ENCODE peak calls at places on chromosomes 11 and 22, in seven cellular contexts. J is cardiac fibroblast, T is osteocyte, K is right lobe of liver, A is HCT116, B is H9, E is pancreas. X is an unnamed sample.

GRCh38 chr11:132858203-132858602 is 674.1 kb downstream of the OPCML start:
- DNase-seq in J (peak), T (no peak), K (no peak), A (no peak), B (peak), E (no peak), X (peak)

GRCh38 chr11:60950933-60951610 is 904 bp downstream of the SLC15A3 start:
- DNase-seq in J (no peak), T (no peak), K (no peak), A (no peak), B (peak), E (no peak), X (no peak)

GRCh38 chr11:126357055-126357962 is 1.8 kb downstream of the ST3GAL4 start:
- DNase-seq in J (no peak), T (no peak), K (peak), A (no peak), B (no peak), E (no peak), X (no peak)

GRCh38 chr11:27290261-27290660 is 72.8 kb downstream of the CCDC34 start:
- DNase-seq in J (no peak), T (no peak), K (no peak), A (no peak), B (no peak), E (no peak), X (no peak)

GRCh38 chr11:47004595-47005033 is 68.1 kb downstream of the CSTPP1 start:
- DNase-seq in J (peak), T (peak), K (peak), A (no peak), B (no peak), E (peak), X (peak)

GRCh38 chr11:101444851-101445250 is 139.0 kb downstream of the TRPC6 start:
- DNase-seq in J (no peak), T (no peak), K (no peak), A (no peak), B (no peak), E (no peak), X (no peak)

GRCh38 chr22:40396882-40397281 is 26.5 kb downstream of the SGSM3 start:
- DNase-seq in J (peak), T (peak), K (no peak), A (no peak), B (peak), E (peak), X (no peak)

GRCh38 chr22:49044776-49045175 is 782.9 kb downstream of the BRD1 start:
- DNase-seq in J (no peak), T (no peak), K (no peak), A (no peak), B (no peak), E (no peak), X (no peak)

GRCh38 chr22:29004647-29005371 is 56.8 kb downstream of the C22orf31 start:
- DNase-seq in J (no peak), T (no peak), K (peak), A (peak), B (peak), E (peak), X (no peak)

GRCh38 chr11:9605742-9606141 is 32.3 kb downstream of the WEE1 start:
- DNase-seq in J (no peak), T (no peak), K (no peak), A (no peak), B (no peak), E (no peak), X (no peak)

GRCh38 chr11:22392561-22392960 is 54.4 kb downstream of the SLC17A6 start:
- DNase-seq in J (no peak), T (no peak), K (no peak), A (no peak), B (no peak), E (no peak), X (no peak)

GRCh38 chr11:64409707-64410395 is 50.9 kb downstream of the RPS6KA4 start:
- DNase-seq in J (peak), T (no peak), K (no peak), A (no peak), B (no peak), E (no peak), X (no peak)

GRCh38 chr11:28524098-28524497 is 415.9 kb downstream of the METTL15 start:
- DNase-seq in J (no peak), T (no peak), K (no peak), A (no peak), B (no peak), E (no peak), X (no peak)

GRCh38 chr11:108872781-108873291 is 208.0 kb downstream of the DDX10 start:
- DNase-seq in J (no peak), T (no peak), K (no peak), A (no peak), B (no peak), E (no peak), X (peak)

GRCh38 chr11:79152511-79152910 is 288.3 kb downstream of the TENM4 start:
- DNase-seq in J (no peak), T (no peak), K (no peak), A (no peak), B (no peak), E (no peak), X (no peak)

GRCh38 chr22:19554834-19555404 is 30.7 kb upstream of the CLDN5 start:
- DNase-seq in J (peak), T (no peak), K (no peak), A (peak), B (peak), E (no peak), X (peak)

GRCh38 chr11:125165664-125166346 is 1.3 kb downstream of the PKNOX2 start:
- DNase-seq in J (no peak), T (no peak), K (no peak), A (no peak), B (no peak), E (no peak), X (no peak)

GRCh38 chr11:71456294-71456693 is 3.3 kb downstream of the NADSYN1 start:
- DNase-seq in J (no peak), T (no peak), K (no peak), A (no peak), B (no peak), E (no peak), X (no peak)

GRCh38 chr11:68396526-68396925 is 64.0 kb upstream of the PPP6R3 start:
- DNase-seq in J (no peak), T (no peak), K (no peak), A (no peak), B (no peak), E (no peak), X (no peak)

GRCh38 chr11:108561535-108561991 is 32.0 kb downstream of the EXPH5 start:
- DNase-seq in J (peak), T (peak), K (no peak), A (no peak), B (no peak), E (no peak), X (no peak)

GRCh38 chr11:68439355-68440065 is 21.0 kb upstream of the PPP6R3 start:
- DNase-seq in J (no peak), T (peak), K (no peak), A (no peak), B (peak), E (no peak), X (no peak)

GRCh38 chr11:64241175-64241429 is 207 bp downstream of the FKBP2 start:
- DNase-seq in J (no peak), T (no peak), K (no peak), A (no peak), B (no peak), E (no peak), X (no peak)

GRCh38 chr11:66970808-66971442 is 4.2 kb upstream of the C11orf86 start:
- DNase-seq in J (peak), T (no peak), K (peak), A (peak), B (no peak), E (no peak), X (peak)

GRCh38 chr22:42939451-42939881 is 75.5 kb downstream of the PACSIN2 start:
- DNase-seq in J (no peak), T (no peak), K (no peak), A (no peak), B (no peak), E (no peak), X (no peak)

GRCh38 chr11:74325649-74326645 is 14.5 kb upstream of the P4HA3 start:
- DNase-seq in J (peak), T (no peak), K (peak), A (no peak), B (no peak), E (peak), X (no peak)

GRCh38 chr22:32341122-32341740 is 16.4 kb upstream of the RFPL3 start:
- DNase-seq in J (no peak), T (peak), K (no peak), A (no peak), B (no peak), E (no peak), X (no peak)

GRCh38 chr22:35072939-35073338 is 7.0 kb downstream of the ISX start:
- DNase-seq in J (no peak), T (no peak), K (no peak), A (no peak), B (no peak), E (no peak), X (peak)

GRCh38 chr11:117366183-117366582 is 38.5 kb downstream of the CEP164 start:
- DNase-seq in J (no peak), T (no peak), K (no peak), A (no peak), B (no peak), E (no peak), X (no peak)

GRCh38 chr11:62853279-62853965 is 14.0 kb upstream of the WDR74 start:
- DNase-seq in J (no peak), T (no peak), K (no peak), A (no peak), B (no peak), E (no peak), X (no peak)

GRCh38 chr11:596374-596773 is 19.4 kb downstream of the IRF7 start:
- DNase-seq in J (no peak), T (no peak), K (no peak), A (no peak), B (no peak), E (no peak), X (no peak)
- TF ChIP-seq CTCF in J (no peak), T (no peak), K (no peak), A (no peak), B (no peak), E (no peak), X (no peak)

GRCh38 chr11:45847908-45848316 is 637 bp downstream of the CRY2 start:
- DNase-seq in J (peak), T (no peak), K (peak), A (no peak), B (peak), E (no peak), X (peak)
- TF ChIP-seq CTCF in J (peak), T (peak), K (no peak), A (no peak), B (peak), E (no peak), X (no peak)

GRCh38 chr11:7512525-7513209 is 1.1 kb upstream of the PPFIBP2 start:
- DNase-seq in J (peak), T (no peak), K (peak), A (no peak), B (no peak), E (peak), X (no peak)
- TF ChIP-seq CTCF in J (peak), T (no peak), K (no peak), A (no peak), B (no peak), E (no peak), X (no peak)

DNA sequence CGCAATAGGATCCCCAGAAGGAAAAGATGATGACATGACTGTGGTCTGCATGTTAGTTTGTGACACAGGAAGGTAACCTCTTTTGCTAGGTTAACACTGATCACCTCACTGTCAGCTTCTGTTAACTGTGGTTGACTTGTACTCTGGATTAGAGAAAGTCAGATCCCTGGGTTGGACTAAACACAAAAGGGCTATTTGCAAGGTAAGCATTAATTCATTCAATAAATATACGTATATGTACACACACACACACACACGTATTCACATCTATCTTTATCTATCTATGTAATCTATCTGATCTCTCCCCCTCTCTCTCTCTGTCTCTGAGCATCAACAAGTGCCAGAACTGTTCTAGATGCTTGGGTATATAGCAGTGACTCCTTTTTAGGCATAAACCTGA is 136.1 kb upstream of the SNX19 start:
- DNase-seq in J (no peak), T (no peak), K (no peak), A (no peak), B (no peak), E (no peak), X (no peak)
- TF ChIP-seq CTCF in J (no peak), T (no peak), K (no peak), A (no peak), B (no peak), E (no peak), X (no peak)

DNA sequence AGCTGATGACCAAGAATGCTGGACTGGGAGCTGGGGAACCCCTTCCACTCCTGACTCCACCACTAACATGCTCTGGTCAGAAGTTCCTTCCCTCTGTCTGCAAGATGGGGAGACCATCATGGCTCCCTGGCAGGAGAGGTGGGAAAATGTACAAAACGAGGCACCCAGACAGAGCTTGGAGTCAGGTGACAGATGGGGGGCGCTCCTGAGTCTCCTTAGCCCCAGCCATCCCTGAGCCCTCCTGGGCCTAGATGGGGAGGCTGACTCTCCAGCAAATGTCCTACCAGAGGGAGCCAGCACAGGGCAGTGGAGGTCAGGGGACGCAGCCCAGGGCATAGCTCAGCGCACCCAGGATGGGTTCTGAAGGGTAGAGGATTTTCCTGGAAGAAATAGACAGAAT is 20.0 kb downstream of the KCNJ4 start:
- DNase-seq in J (no peak), T (no peak), K (no peak), A (no peak), B (peak), E (no peak), X (no peak)
- TF ChIP-seq CTCF in J (no peak), T (no peak), K (no peak), A (no peak), B (peak), E (no peak), X (no peak)

GRCh38 chr11:11119917-11120316 is 233.1 kb downstream of the CSNK2A3 start:
- DNase-seq in J (no peak), T (no peak), K (no peak), A (no peak), B (peak), E (no peak), X (no peak)

GRCh38 chr11:11129118-11129517 is 223.9 kb downstream of the CSNK2A3 start:
- DNase-seq in J (no peak), T (no peak), K (no peak), A (no peak), B (no peak), E (no peak), X (no peak)

DNA sequence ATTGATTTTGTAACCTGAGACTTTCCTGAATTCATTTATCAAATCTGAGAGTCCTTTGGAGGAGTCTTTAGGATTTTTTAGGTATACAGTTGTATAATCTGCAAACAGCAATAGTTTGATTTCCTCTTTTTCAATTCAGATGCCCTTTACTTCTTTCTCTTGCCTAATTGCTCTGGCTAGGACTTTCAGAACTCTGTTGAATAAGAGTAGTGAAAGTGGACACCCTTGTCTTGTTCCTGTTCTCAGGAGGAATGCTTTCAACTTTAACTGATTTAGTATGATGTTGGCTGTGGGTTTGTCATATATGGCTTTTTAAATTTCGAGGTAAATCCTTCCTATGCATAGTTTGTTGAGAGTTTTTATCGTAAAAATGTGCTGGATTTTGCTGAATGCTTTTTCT is 227.4 kb downstream of the CSNK2A3 start:
- DNase-seq in J (no peak), T (no peak), K (no peak), A (no peak), B (no peak), E (no peak), X (no peak)
- TF ChIP-seq CTCF in J (no peak), T (no peak), K (no peak), A (no peak), B (no peak), E (no peak), X (no peak)

GRCh38 chr11:59204736-59205135 is 8.0 kb downstream of the MPEG1 start:
- DNase-seq in J (no peak), T (no peak), K (no peak), A (no peak), B (no peak), E (no peak), X (no peak)

GRCh38 chr11:59199546-59200420 is 12.9 kb downstream of the MPEG1 start:
- DNase-seq in J (no peak), T (no peak), K (no peak), A (no peak), B (no peak), E (no peak), X (no peak)

GRCh38 chr11:59200421-59200746 is 12.3 kb downstream of the MPEG1 start:
- DNase-seq in J (no peak), T (no peak), K (no peak), A (no peak), B (no peak), E (no peak), X (no peak)

GRCh38 chr11:59197990-59198389 is 14.7 kb downstream of the MPEG1 start:
- DNase-seq in J (peak), T (no peak), K (peak), A (no peak), B (no peak), E (peak), X (no peak)

GRCh38 chr11:59201376-59201775 is 11.4 kb downstream of the MPEG1 start:
- DNase-seq in J (no peak), T (no peak), K (no peak), A (no peak), B (peak), E (no peak), X (peak)
- TF ChIP-seq CTCF in J (peak), T (no peak), K (peak), A (peak), B (peak), E (no peak), X (peak)

GRCh38 chr11:103927535-103927934 is 108.9 kb upstream of the DDI1 start:
- DNase-seq in J (peak), T (no peak), K (no peak), A (no peak), B (no peak), E (no peak), X (peak)
- TF ChIP-seq CTCF in J (peak), T (peak), K (peak), A (peak), B (peak), E (no peak), X (peak)

GRCh38 chr11:113771964-113772363 is 1.5 kb downstream of the ZW10 start:
- DNase-seq in J (no peak), T (no peak), K (no peak), A (no peak), B (no peak), E (no peak), X (no peak)

GRCh38 chr11:113778111-113778910 is 1.3 kb upstream of the CLDN25 start:
- DNase-seq in J (peak), T (no peak), K (peak), A (no peak), B (no peak), E (peak), X (peak)

GRCh38 chr11:113773092-113773415 is 438 bp downstream of the ZW10 start:
- DNase-seq in J (peak), T (no peak), K (no peak), A (no peak), B (no peak), E (no peak), X (no peak)

GRCh38 chr11:113773416-113774173 is at the start of gene ZW10:
- DNase-seq in J (peak), T (peak), K (peak), A (peak), B (peak), E (peak), X (peak)

GRCh38 chr11:113774174-113774503 is 647 bp upstream of the ZW10 start:
- DNase-seq in J (no peak), T (no peak), K (no peak), A (no peak), B (no peak), E (no peak), X (no peak)
- TF ChIP-seq CTCF in J (no peak), T (no peak), K (no peak), A (no peak), B (peak), E (no peak), X (no peak)

GRCh38 chr11:4183410-4184057 is 88.9 kb downstream of the RRM1 start:
- DNase-seq in J (no peak), T (no peak), K (no peak), A (no peak), B (no peak), E (no peak), X (no peak)

GRCh38 chr11:4180441-4181183 is 86.0 kb downstream of the RRM1 start:
- DNase-seq in J (no peak), T (no peak), K (no peak), A (no peak), B (no peak), E (no peak), X (no peak)

GRCh38 chr11:4184163-4184916 is 89.7 kb downstream of the RRM1 start:
- DNase-seq in J (peak), T (no peak), K (peak), A (no peak), B (no peak), E (no peak), X (no peak)

GRCh38 chr11:4178813-4179662 is 84.4 kb downstream of the RRM1 start:
- DNase-seq in J (no peak), T (no peak), K (peak), A (no peak), B (no peak), E (no peak), X (no peak)

GRCh38 chr11:4181780-4182721 is 87.5 kb downstream of the RRM1 start:
- DNase-seq in J (peak), T (no peak), K (peak), A (peak), B (peak), E (peak), X (peak)
- TF ChIP-seq CTCF in J (peak), T (peak), K (peak), A (peak), B (peak), E (peak), X (peak)

X was measured in MCF 10A.